ENCODE peak calls at places on chromosomes 7 and 10, in five cellular contexts. One of them, this sample, is unnamed.

GRCh38 chr10:43591303-43591904 is 14.8 kb upstream of the ZNF485 start:
- DNase-seq in trophoblast cell: no peak
- DNase-seq in H1: no peak
- DNase-seq in neuronal stem cell: no peak
- DNase-seq in mesenchymal stem cell: no peak
- DNase-seq in this sample: no peak

GRCh38 chr7:134502463-134502862 is 24.9 kb upstream of the AKR1B10 start:
- DNase-seq in neuronal stem cell: no peak
- DNase-seq in mesenchymal stem cell: peak; percentile 56
- DNase-seq in H1: no peak
- DNase-seq in trophoblast cell: peak; percentile 43
- DNase-seq in this sample: no peak

GRCh38 chr7:158228986-158229385 is 358.6 kb downstream of the PTPRN2 start:
- DNase-seq in neuronal stem cell: peak; percentile 12
- DNase-seq in mesenchymal stem cell: no peak
- DNase-seq in trophoblast cell: no peak
- DNase-seq in H1: peak; percentile 15
- DNase-seq in this sample: peak; percentile 55

GRCh38 chr10:15718495-15719061 is 1.1 kb downstream of the ITGA8 start:
- DNase-seq in neuronal stem cell: peak; percentile 9
- DNase-seq in mesenchymal stem cell: peak; percentile 31
- DNase-seq in trophoblast cell: no peak
- DNase-seq in H1: no peak
- DNase-seq in this sample: peak; percentile 35

GRCh38 chr7:128893251-128894100 is 17.0 kb downstream of the KCP start:
- DNase-seq in H1: no peak
- DNase-seq in mesenchymal stem cell: no peak
- DNase-seq in neuronal stem cell: no peak
- DNase-seq in trophoblast cell: peak; percentile 78
- DNase-seq in this sample: no peak

GRCh38 chr10:21993360-21994001 is 10.0 kb downstream of the DNAJC1 start:
- DNase-seq in H1: no peak
- DNase-seq in trophoblast cell: peak; percentile 71
- DNase-seq in neuronal stem cell: no peak
- DNase-seq in mesenchymal stem cell: peak; percentile 46
- DNase-seq in this sample: no peak

GRCh38 chr10:132390455-132391371 is 6.3 kb upstream of the PWWP2B start:
- DNase-seq in neuronal stem cell: no peak
- DNase-seq in mesenchymal stem cell: no peak
- DNase-seq in H1: no peak
- DNase-seq in trophoblast cell: no peak
- DNase-seq in this sample: no peak

GRCh38 chr7:127598318-127598717 is 4.8 kb downstream of the FSCN3 start:
- DNase-seq in trophoblast cell: peak; percentile 60
- DNase-seq in neuronal stem cell: no peak
- DNase-seq in mesenchymal stem cell: no peak
- DNase-seq in H1: no peak
- DNase-seq in this sample: peak; percentile 85

GRCh38 chr10:33822774-33823173 is 488.3 kb upstream of the NRP1 start:
- DNase-seq in H1: no peak
- DNase-seq in trophoblast cell: no peak
- DNase-seq in mesenchymal stem cell: no peak
- DNase-seq in neuronal stem cell: no peak
- DNase-seq in this sample: no peak

GRCh38 chr10:103969857-103970627 is 3.1 kb downstream of the SLK start:
- DNase-seq in neuronal stem cell: no peak
- DNase-seq in mesenchymal stem cell: no peak
- DNase-seq in trophoblast cell: no peak
- DNase-seq in H1: no peak
- DNase-seq in this sample: no peak

GRCh38 chr7:107891619-107892366 is 810 bp downstream of the DLD start:
- DNase-seq in H1: no peak
- DNase-seq in mesenchymal stem cell: peak; percentile 80
- DNase-seq in neuronal stem cell: no peak
- DNase-seq in trophoblast cell: peak; percentile 17
- DNase-seq in this sample: no peak

GRCh38 chr7:124032369-124033092 is at the start of gene TMEM229A:
- DNase-seq in neuronal stem cell: peak; percentile 57
- DNase-seq in H1: peak; percentile 44
- DNase-seq in mesenchymal stem cell: peak; percentile 75
- DNase-seq in trophoblast cell: peak; percentile 73
- DNase-seq in this sample: peak; percentile 81

GRCh38 chr7:146172112-146172511 is 55.5 kb downstream of the CNTNAP2 start:
- DNase-seq in mesenchymal stem cell: no peak
- DNase-seq in trophoblast cell: no peak
- DNase-seq in neuronal stem cell: no peak
- DNase-seq in H1: no peak
- DNase-seq in this sample: no peak

GRCh38 chr7:132251327-132251659 is 325.0 kb downstream of the PLXNA4 start:
- DNase-seq in H1: no peak
- DNase-seq in neuronal stem cell: peak; percentile 26
- DNase-seq in trophoblast cell: no peak
- DNase-seq in mesenchymal stem cell: no peak
- DNase-seq in this sample: peak; percentile 44

GRCh38 chr7:30476401-30477145 is 2.0 kb downstream of the NOD1 start:
- DNase-seq in H1: no peak
- DNase-seq in trophoblast cell: no peak
- DNase-seq in neuronal stem cell: no peak
- DNase-seq in mesenchymal stem cell: no peak
- DNase-seq in this sample: no peak
- H3K4me1 ChIP-seq in H1: peaks cover 5% of the 10 kb centered on the region
- H3K4me1 ChIP-seq in trophoblast cell: peaks cover 20% of the 10 kb centered on the region
- H3K4me1 ChIP-seq in neuronal stem cell: peaks cover 7% of the 10 kb centered on the region
- H3K4me1 ChIP-seq in mesenchymal stem cell: peaks cover 6% of the 10 kb centered on the region
- H3K4me1 ChIP-seq in this sample: no peaks in the 10 kb centered on the region

GRCh38 chr7:8285155-8285554 is 23.2 kb upstream of the ICA1 start:
- DNase-seq in H1: no peak
- DNase-seq in neuronal stem cell: no peak
- DNase-seq in mesenchymal stem cell: no peak
- DNase-seq in trophoblast cell: no peak
- DNase-seq in this sample: no peak
- H2BK12ac ChIP-seq in H1: no peak overlapping the region
- H2BK12ac ChIP-seq in neuronal stem cell: no peak overlapping the region
- H2BK12ac ChIP-seq in mesenchymal stem cell: no peak overlapping the region
- H2BK12ac ChIP-seq in trophoblast cell: no peak overlapping the region
- H2BK12ac ChIP-seq in this sample: no peak overlapping the region

GRCh38 chr7:36215017-36215621 is 62.1 kb downstream of the EEPD1 start:
- DNase-seq in neuronal stem cell: no peak
- DNase-seq in H1: no peak
- DNase-seq in mesenchymal stem cell: no peak
- DNase-seq in trophoblast cell: no peak
- DNase-seq in this sample: peak; percentile 52

GRCh38 chr7:36217211-36217960 is 64.3 kb downstream of the EEPD1 start:
- DNase-seq in neuronal stem cell: no peak
- DNase-seq in trophoblast cell: no peak
- DNase-seq in mesenchymal stem cell: no peak
- DNase-seq in H1: no peak
- DNase-seq in this sample: no peak

GRCh38 chr7:36217961-36218284 is 64.9 kb downstream of the EEPD1 start:
- DNase-seq in mesenchymal stem cell: no peak
- DNase-seq in H1: no peak
- DNase-seq in trophoblast cell: no peak
- DNase-seq in neuronal stem cell: no peak
- DNase-seq in this sample: no peak

GRCh38 chr7:36214608-36215016 is 61.6 kb downstream of the EEPD1 start:
- DNase-seq in mesenchymal stem cell: no peak
- DNase-seq in neuronal stem cell: no peak
- DNase-seq in trophoblast cell: no peak
- DNase-seq in H1: no peak
- DNase-seq in this sample: peak; percentile 19

DNA sequence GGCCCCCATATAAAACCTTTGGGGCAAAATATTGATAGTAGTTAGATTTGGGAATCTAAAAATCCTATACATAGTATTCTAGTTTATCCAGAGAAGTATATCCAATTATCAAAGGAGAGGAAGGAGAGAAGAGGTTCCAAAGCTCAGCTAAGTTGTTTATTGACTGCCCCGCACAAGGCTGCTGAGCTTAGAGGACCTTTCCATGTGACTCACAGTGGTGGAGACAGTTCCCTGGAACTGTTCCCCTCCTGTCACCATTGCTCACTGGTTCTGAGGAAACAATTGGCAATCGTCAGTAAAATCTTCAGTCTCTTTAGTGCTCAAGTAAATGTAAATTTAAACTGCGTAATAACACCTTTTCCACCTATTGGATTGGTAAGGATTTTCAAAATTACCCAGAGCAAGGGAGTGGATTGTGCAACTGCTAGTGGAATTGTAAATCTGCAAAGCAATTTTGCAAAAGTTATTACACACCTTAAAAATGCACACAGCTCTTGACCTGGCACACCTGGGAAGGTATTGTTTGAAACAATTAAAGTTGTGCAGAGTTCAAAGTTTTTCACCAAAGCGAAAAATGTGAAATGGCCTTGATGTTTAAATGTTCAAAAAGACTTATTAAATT is 63.1 kb downstream of the EEPD1 start:
- DNase-seq in mesenchymal stem cell: peak; percentile 61
- DNase-seq in neuronal stem cell: no peak
- DNase-seq in trophoblast cell: peak; percentile 15
- DNase-seq in H1: no peak
- DNase-seq in this sample: no peak
- H3K4me1 ChIP-seq in mesenchymal stem cell: peaks cover 4% of the 10 kb centered on the region
- H3K4me1 ChIP-seq in neuronal stem cell: peaks cover 4% of the 10 kb centered on the region
- H3K4me1 ChIP-seq in trophoblast cell: peaks cover 12% of the 10 kb centered on the region
- H3K4me1 ChIP-seq in H1: peaks cover 13% of the 10 kb centered on the region
- H3K4me1 ChIP-seq in this sample: peaks cover 13% of the 10 kb centered on the region

GRCh38 chr10:1841759-1842158 is 104.4 kb upstream of the ADARB2 start:
- DNase-seq in H1: no peak
- DNase-seq in neuronal stem cell: no peak
- DNase-seq in trophoblast cell: no peak
- DNase-seq in mesenchymal stem cell: no peak
- DNase-seq in this sample: no peak
- H2BK12ac ChIP-seq in H1: no peak overlapping the region
- H2BK12ac ChIP-seq in neuronal stem cell: no peak overlapping the region
- H2BK12ac ChIP-seq in trophoblast cell: no peak overlapping the region
- H2BK12ac ChIP-seq in mesenchymal stem cell: no peak overlapping the region
- H2BK12ac ChIP-seq in this sample: no peak overlapping the region

DNA sequence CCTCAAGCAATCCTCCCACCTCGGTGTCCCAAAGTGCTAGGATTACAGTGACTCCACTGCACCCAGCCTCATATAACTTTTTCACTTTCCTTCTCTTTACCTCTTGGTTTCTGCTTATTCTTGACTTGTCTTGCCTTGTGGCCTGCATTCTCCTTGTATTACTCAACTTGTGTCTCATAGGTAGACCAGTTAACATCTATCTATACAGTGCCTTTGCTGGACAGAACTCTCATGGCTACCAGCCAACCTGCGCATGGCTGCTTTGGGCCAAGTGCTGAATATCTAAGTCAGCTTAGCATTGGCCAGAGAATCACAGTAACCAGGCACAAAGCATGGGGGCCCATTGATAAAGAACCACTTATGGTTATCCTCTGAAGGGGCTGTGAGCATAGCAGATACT is 42.6 kb upstream of the ZNRF2 start:
- DNase-seq in trophoblast cell: peak; percentile 11
- DNase-seq in neuronal stem cell: no peak
- DNase-seq in mesenchymal stem cell: no peak
- DNase-seq in H1: no peak
- DNase-seq in this sample: no peak
- H3K4me1 ChIP-seq in trophoblast cell: no peaks in the 10 kb centered on the region
- H3K4me1 ChIP-seq in neuronal stem cell: peaks cover under 1% of the 10 kb centered on the region
- H3K4me1 ChIP-seq in mesenchymal stem cell: peaks cover 3% of the 10 kb centered on the region
- H3K4me1 ChIP-seq in H1: no peaks in the 10 kb centered on the region
- H3K4me1 ChIP-seq in this sample: no peaks in the 10 kb centered on the region

This sample was measured in H9.